ENCODE peak calls at places on chromosome 6, in ten cellular contexts. E is transverse colon, H is iris pigment epithelial cell, R is cerebellar nuclear complex, K is fibroblast of villous mesenchyme, U is mucosa of gallbladder, F is dorsolateral prefrontal cortex, A is RWPE1, X is T follicular helper cell, O is astrocyte of the spinal cord. B is an unnamed sample.

GRCh38 chr6:75230484-75231325 is 12.9 kb downstream of the COX7A2 start:
- DNase-seq in O (peak), A (peak), E (peak), U (no peak), R (no peak), F (no peak), X (no peak), K (peak), H (peak), B (peak)

GRCh38 chr6:136463796-136464542 is 86.3 kb downstream of the MAP7 start:
- DNase-seq in R (no peak), X (no peak), E (no peak), U (no peak), O (peak), F (no peak), A (no peak), K (no peak), H (no peak), B (no peak)

GRCh38 chr6:35368038-35368887 is 25.9 kb downstream of the PPARD start:
- DNase-seq in X (no peak), K (peak), R (no peak), A (no peak), E (no peak), F (no peak), H (peak), U (no peak), O (peak), B (peak)

GRCh38 chr6:156718647-156719394 is 58.4 kb upstream of the ARID1B start:
- DNase-seq in O (peak), A (no peak), F (no peak), K (peak), R (no peak), X (no peak), H (peak), E (peak), U (peak), B (peak)

GRCh38 chr6:125596020-125596419 is 153.4 kb upstream of the HEY2 start:
- DNase-seq in K (no peak), O (no peak), E (no peak), R (no peak), U (no peak), A (no peak), F (no peak), H (no peak), X (no peak), B (no peak)

GRCh38 chr6:112851141-112851540 is 504.0 kb downstream of the RFPL4B start:
- DNase-seq in K (peak), H (peak), U (no peak), A (no peak), F (no peak), R (no peak), X (no peak), E (no peak), O (no peak), B (peak)

GRCh38 chr6:27755768-27756167 is 156.4 kb downstream of the OR2B2 start:
- DNase-seq in X (no peak), F (no peak), A (no peak), H (no peak), K (no peak), U (no peak), E (no peak), O (no peak), R (no peak), B (no peak)

GRCh38 chr6:104642871-104643270 is 216.8 kb downstream of the HACE1 start:
- DNase-seq in A (no peak), O (peak), X (no peak), U (no peak), K (no peak), F (no peak), H (peak), R (no peak), E (no peak), B (peak)

GRCh38 chr6:99093781-99094180 is 146.0 kb upstream of the FBXL4 start:
- DNase-seq in H (no peak), K (no peak), F (no peak), E (no peak), A (no peak), X (no peak), O (no peak), U (no peak), R (no peak), B (no peak)

GRCh38 chr6:80021131-80021530 is 16.7 kb downstream of the TTK start:
- DNase-seq in X (no peak), U (no peak), A (no peak), R (no peak), K (no peak), H (no peak), F (no peak), O (no peak), E (no peak), B (no peak)

GRCh38 chr6:6712258-6712978 is 123.9 kb downstream of the LY86 start:
- DNase-seq in A (peak), U (no peak), R (no peak), F (no peak), O (peak), X (no peak), E (peak), H (peak), K (peak), B (peak)

GRCh38 chr6:136593748-136594490 is 43.7 kb upstream of the MAP7 start:
- DNase-seq in X (no peak), K (peak), E (peak), A (peak), O (peak), H (peak), F (no peak), R (no peak), U (peak), B (peak)

GRCh38 chr6:167407239-167408064 is 82.6 kb downstream of the TTLL2 start:
- DNase-seq in E (no peak), F (no peak), U (peak), O (no peak), H (no peak), A (no peak), R (no peak), K (no peak), X (no peak), B (no peak)

GRCh38 chr6:163151212-163151611 is 263.3 kb upstream of the QKI start:
- DNase-seq in A (no peak), H (no peak), E (no peak), X (no peak), R (no peak), O (peak), K (peak), U (no peak), F (no peak), B (no peak)

GRCh38 chr6:169702640-169703246 is 817 bp downstream of the C6orf120 start:
- DNase-seq in A (no peak), F (no peak), E (peak), X (no peak), U (no peak), H (no peak), R (no peak), K (no peak), O (peak), B (peak)

GRCh38 chr6:105036371-105036770 is 79.5 kb downstream of the LIN28B start:
- DNase-seq in X (no peak), U (no peak), A (no peak), R (no peak), H (no peak), F (no peak), O (no peak), E (no peak), K (no peak), B (no peak)

GRCh38 chr6:41584668-41585205 is 38.6 kb downstream of the FOXP4 start:
- DNase-seq in E (peak), U (peak), X (no peak), H (no peak), K (no peak), R (no peak), F (no peak), O (no peak), A (no peak), B (no peak)

GRCh38 chr6:108133594-108134179 is 32.1 kb upstream of the NR2E1 start:
- DNase-seq in H (peak), F (peak), X (no peak), E (peak), R (no peak), A (peak), U (peak), O (peak), K (peak), B (peak)

GRCh38 chr6:137927777-137928218 is 60.7 kb downstream of the TNFAIP3 start:
- DNase-seq in E (peak), F (no peak), U (no peak), H (peak), X (peak), R (no peak), A (no peak), O (peak), K (no peak), B (peak)

GRCh38 chr6:42777126-42777822 is 4.6 kb upstream of the BICRAL start:
- DNase-seq in U (no peak), F (no peak), K (peak), X (no peak), O (peak), R (no peak), E (no peak), H (peak), A (no peak), B (peak)

GRCh38 chr6:119076966-119077642 is 1.4 kb downstream of the FAM184A start:
- DNase-seq in H (no peak), X (no peak), U (no peak), A (no peak), K (no peak), F (no peak), O (no peak), R (no peak), E (no peak), B (no peak)

GRCh38 chr6:118652051-118652699 is 784 bp upstream of the CEP85L start:
- DNase-seq in K (no peak), X (no peak), H (no peak), O (no peak), F (no peak), A (no peak), U (no peak), E (no peak), R (no peak), B (no peak)

GRCh38 chr6:71349395-71349794 is 60.8 kb downstream of the OGFRL1 start:
- DNase-seq in A (peak), E (no peak), U (no peak), H (peak), F (no peak), R (no peak), O (peak), K (peak), X (no peak), B (peak)

GRCh38 chr6:90463359-90463758 is 123.5 kb downstream of the MAP3K7 start:
- DNase-seq in O (no peak), A (no peak), H (no peak), E (no peak), X (no peak), U (no peak), F (no peak), R (no peak), K (no peak), B (no peak)

GRCh38 chr6:42136508-42137191 is 5.8 kb downstream of the C6orf132 start:
- DNase-seq in R (no peak), H (peak), A (peak), E (peak), F (no peak), U (no peak), K (peak), O (peak), X (no peak), B (peak)

GRCh38 chr6:170294813-170295518 is 4.1 kb upstream of the DLL1 start:
- DNase-seq in F (no peak), H (no peak), E (no peak), R (no peak), O (no peak), U (no peak), A (no peak), X (no peak), K (no peak), B (no peak)

GRCh38 chr6:32716396-32716795 is 24.8 kb upstream of the HLA-DQA2 start:
- DNase-seq in U (no peak), X (no peak), A (no peak), K (no peak), E (no peak), R (no peak), F (no peak), H (no peak), O (no peak), B (no peak)

GRCh38 chr6:158131926-158132325 is 36.1 kb downstream of the SERAC1 start:
- DNase-seq in A (peak), O (no peak), K (peak), R (no peak), X (no peak), F (no peak), U (no peak), H (peak), E (no peak), B (peak)

GRCh38 chr6:86255973-86256372 is 613.3 kb upstream of the SYNCRIP start:
- DNase-seq in H (no peak), R (no peak), A (no peak), F (no peak), X (no peak), O (no peak), K (no peak), E (no peak), U (no peak), B (no peak)

GRCh38 chr6:139060332-139060731 is 31.8 kb downstream of the ABRACL start:
- DNase-seq in K (peak), F (no peak), U (no peak), A (peak), X (no peak), E (no peak), O (peak), H (peak), R (no peak), B (peak)

GRCh38 chr6:47780510-47781356 is 1.1 kb upstream of the OPN5 start:
- DNase-seq in O (peak), U (peak), A (peak), K (peak), H (peak), F (no peak), R (no peak), E (peak), X (no peak), B (peak)

GRCh38 chr6:38604700-38605099 is 35.0 kb downstream of the BTBD9 start:
- DNase-seq in X (no peak), F (no peak), K (peak), E (no peak), R (no peak), A (no peak), H (peak), U (no peak), O (no peak), B (peak)

GRCh38 chr6:5851261-5851757 is 155.4 kb downstream of the NRN1 start:
- DNase-seq in H (peak), F (peak), U (peak), E (peak), O (peak), K (peak), X (peak), R (no peak), A (peak), B (peak)

GRCh38 chr6:88166901-88167624 is 916 bp upstream of the CNR1 start:
- DNase-seq in E (no peak), A (no peak), X (no peak), K (no peak), H (no peak), R (no peak), U (no peak), O (no peak), F (peak), B (no peak)

GRCh38 chr6:158143700-158144099 is 24.4 kb downstream of the SERAC1 start:
- DNase-seq in A (no peak), H (peak), X (no peak), R (no peak), E (no peak), K (peak), O (no peak), U (no peak), F (no peak), B (peak)

GRCh38 chr6:56339524-56339923 is 92.1 kb upstream of the COL21A1 start:
- DNase-seq in X (no peak), K (no peak), R (no peak), U (no peak), F (no peak), A (no peak), H (no peak), O (no peak), E (no peak), B (no peak)

GRCh38 chr6:111427341-111428116 is 55.5 kb downstream of the REV3L start:
- DNase-seq in A (peak), O (peak), H (peak), U (no peak), X (no peak), K (peak), R (no peak), E (no peak), F (no peak), B (peak)